ENCODE peak calls at places on chromosome 18, in ten cellular contexts. J is astrocyte, Y is neuronal stem cell, G is IMR-90, F is keratinocyte, L is fibroblast of lung, H is mesendoderm, B is endodermal cell, P is mesenchymal stem cell, I is GM23248. D is an unnamed sample. For H3K27me3, the result is how much of the 10 kb centered on the place peaks cover.

GRCh38 chr18:36706313-36706881 is 122.4 kb downstream of the TPGS2 start:
- DNase-seq in G (peak), J (peak), I (peak), L (no peak), H (no peak), B (no peak), F (no peak), P (no peak), Y (no peak), D (no peak)

GRCh38 chr18:39724652-39725051 is 2159.1 kb upstream of the CELF4 start:
- DNase-seq in I (peak), B (no peak), Y (no peak), H (no peak), L (peak), F (no peak), J (peak), P (no peak), G (peak), D (no peak)

GRCh38 chr18:49869354-49869753 is 56.0 kb upstream of the ACAA2 start:
- DNase-seq in L (no peak), J (no peak), I (no peak), P (no peak), B (peak), G (no peak), Y (no peak), H (no peak), F (no peak), D (no peak)

GRCh38 chr18:11578799-11579198 is 30.6 kb upstream of the SLC35G4 start:
- DNase-seq in L (no peak), Y (no peak), B (no peak), P (no peak), J (no peak), F (no peak), H (no peak), G (no peak), I (no peak), D (no peak)

GRCh38 chr18:32271649-32272324 is 81.9 kb downstream of the MEP1B start:
- DNase-seq in J (peak), F (no peak), L (peak), G (peak), I (peak), P (peak), H (peak), Y (no peak), B (peak), D (peak)

GRCh38 chr18:37330173-37330572 is 235.4 kb downstream of the CELF4 start:
- DNase-seq in H (no peak), I (no peak), Y (no peak), P (no peak), J (no peak), L (no peak), B (no peak), F (no peak), G (no peak), D (no peak)

GRCh38 chr18:38186491-38186890 is 620.9 kb upstream of the CELF4 start:
- DNase-seq in I (no peak), H (no peak), P (no peak), J (no peak), B (no peak), G (no peak), L (no peak), Y (no peak), F (no peak), D (no peak)

GRCh38 chr18:10041180-10041579 is 127.4 kb downstream of the VAPA start:
- DNase-seq in H (no peak), F (no peak), P (peak), I (no peak), L (peak), G (peak), B (peak), J (no peak), Y (no peak), D (no peak)

GRCh38 chr18:29849145-29849544 is 1193.4 kb downstream of the DSC3 start:
- DNase-seq in F (no peak), H (no peak), B (no peak), I (peak), J (peak), L (no peak), Y (no peak), G (no peak), P (peak), D (no peak)

GRCh38 chr18:28511421-28511821 is 334.5 kb upstream of the CDH2 start:
- DNase-seq in H (peak), L (no peak), Y (no peak), G (peak), F (peak), J (peak), P (peak), B (no peak), I (peak), D (no peak)

GRCh38 chr18:6728809-6729246 is 688 bp upstream of the ARHGAP28 start:
- DNase-seq in L (no peak), H (no peak), G (no peak), P (no peak), I (no peak), J (peak), B (no peak), Y (no peak), F (no peak), D (no peak)

GRCh38 chr18:33605250-33605649 is 27.2 kb downstream of the ASXL3 start:
- DNase-seq in B (no peak), L (no peak), F (no peak), H (no peak), P (no peak), J (no peak), Y (no peak), I (no peak), G (no peak), D (no peak)

GRCh38 chr18:75472906-75473305 is 45.4 kb upstream of the SMIM21 start:
- DNase-seq in H (no peak), Y (no peak), B (no peak), I (no peak), G (no peak), F (no peak), L (no peak), J (no peak), P (no peak), D (no peak)

GRCh38 chr18:37548679-37549289 is 16.8 kb downstream of the CELF4 start:
- DNase-seq in I (no peak), P (no peak), G (no peak), Y (no peak), H (no peak), J (no peak), F (no peak), L (no peak), B (no peak), D (no peak)

GRCh38 chr18:43661570-43661969 is 384.3 kb upstream of the SYT4 start:
- DNase-seq in I (peak), F (peak), G (peak), L (peak), H (peak), B (peak), Y (peak), J (peak), P (peak), D (peak)

GRCh38 chr18:621181-621580 is 24.4 kb downstream of the CLUL1 start:
- DNase-seq in P (peak), H (no peak), F (no peak), B (no peak), L (peak), G (peak), I (peak), Y (no peak), J (peak), D (no peak)

GRCh38 chr18:45081579-45082181 is 401.0 kb downstream of the SETBP1 start:
- DNase-seq in Y (no peak), B (no peak), G (no peak), H (peak), F (no peak), P (no peak), I (no peak), L (no peak), J (no peak), D (no peak)

GRCh38 chr18:33210575-33211189 is 229.8 kb downstream of the CCDC178 start:
- DNase-seq in B (peak), H (peak), Y (no peak), G (peak), I (peak), J (peak), L (peak), P (peak), F (no peak), D (peak)

GRCh38 chr18:49797995-49798394 is 15.3 kb downstream of the ACAA2 start:
- DNase-seq in G (no peak), Y (no peak), L (no peak), B (no peak), I (no peak), P (no peak), F (no peak), H (no peak), J (no peak), D (peak)

GRCh38 chr18:63480476-63480875 is 3.7 kb downstream of the SERPINB5 start:
- DNase-seq in G (no peak), H (no peak), J (no peak), L (no peak), Y (no peak), F (no peak), B (no peak), I (no peak), P (peak), D (no peak)

GRCh38 chr18:55794288-55795052 is 206.5 kb upstream of the TCF4 start:
- DNase-seq in H (no peak), P (peak), L (peak), F (no peak), B (no peak), G (peak), J (peak), I (peak), Y (no peak), D (no peak)

GRCh38 chr18:36769611-36770314 is 59.0 kb downstream of the TPGS2 start:
- DNase-seq in H (peak), Y (peak), L (no peak), P (no peak), I (peak), F (no peak), G (no peak), B (peak), J (no peak), D (no peak)

GRCh38 chr18:13262839-13263691 is 44.5 kb downstream of the LDLRAD4 start:
- DNase-seq in L (no peak), J (no peak), H (no peak), G (no peak), F (no peak), Y (no peak), B (no peak), I (no peak), P (no peak), D (no peak)

GRCh38 chr18:44729631-44730101 is 49.0 kb downstream of the SETBP1 start:
- DNase-seq in G (peak), J (peak), P (peak), B (peak), L (peak), F (no peak), H (peak), Y (no peak), I (peak), D (no peak)

GRCh38 chr18:74623047-74623816 is 25.6 kb downstream of the ZNF407 start:
- DNase-seq in Y (no peak), L (peak), P (peak), B (peak), J (no peak), G (peak), F (no peak), H (peak), I (peak), D (no peak)

GRCh38 chr18:26482567-26482966 is 65.8 kb downstream of the KCTD1 start:
- DNase-seq in B (peak), Y (no peak), F (no peak), J (no peak), P (no peak), I (no peak), L (no peak), H (peak), G (no peak), D (peak)

GRCh38 chr18:27959101-27959500 is 217.8 kb downstream of the CDH2 start:
- DNase-seq in I (no peak), Y (no peak), P (no peak), G (peak), H (no peak), F (no peak), L (peak), B (no peak), J (no peak), D (no peak)

GRCh38 chr18:65761636-65762310 is 11.0 kb downstream of the CDH7 start:
- DNase-seq in P (no peak), I (no peak), Y (no peak), J (no peak), L (no peak), G (no peak), H (no peak), B (no peak), F (no peak), D (no peak)

GRCh38 chr18:56314396-56314795 is 324.0 kb downstream of the TXNL1 start:
- DNase-seq in B (no peak), L (peak), I (peak), H (peak), G (peak), Y (no peak), F (no peak), P (no peak), J (no peak), D (no peak)

GRCh38 chr18:50780144-50780543 is 39.7 kb downstream of the MRO start:
- DNase-seq in J (no peak), H (no peak), L (no peak), P (no peak), F (no peak), B (no peak), Y (no peak), G (no peak), I (no peak), D (no peak)

GRCh38 chr18:28805491-28805890 is 628.6 kb upstream of the CDH2 start:
- DNase-seq in J (no peak), B (no peak), L (no peak), P (no peak), Y (no peak), G (no peak), I (no peak), F (no peak), H (no peak), D (no peak)

GRCh38 chr18:56043691-56044090 is 455.7 kb upstream of the TCF4 start:
- DNase-seq in B (peak), J (peak), Y (no peak), G (no peak), H (peak), I (no peak), F (no peak), L (no peak), P (no peak), D (no peak)

GRCh38 chr18:9135912-9136314 is 668 bp upstream of the ANKRD12 start:
- DNase-seq in L (no peak), P (peak), Y (no peak), F (no peak), B (peak), I (peak), H (peak), J (no peak), G (peak), D (peak)

GRCh38 chr18:34647251-34647650 is 62.8 kb upstream of the DTNA start:
- DNase-seq in B (peak), G (no peak), Y (no peak), L (no peak), J (no peak), H (peak), F (no peak), I (no peak), P (no peak), D (no peak)

DNA sequence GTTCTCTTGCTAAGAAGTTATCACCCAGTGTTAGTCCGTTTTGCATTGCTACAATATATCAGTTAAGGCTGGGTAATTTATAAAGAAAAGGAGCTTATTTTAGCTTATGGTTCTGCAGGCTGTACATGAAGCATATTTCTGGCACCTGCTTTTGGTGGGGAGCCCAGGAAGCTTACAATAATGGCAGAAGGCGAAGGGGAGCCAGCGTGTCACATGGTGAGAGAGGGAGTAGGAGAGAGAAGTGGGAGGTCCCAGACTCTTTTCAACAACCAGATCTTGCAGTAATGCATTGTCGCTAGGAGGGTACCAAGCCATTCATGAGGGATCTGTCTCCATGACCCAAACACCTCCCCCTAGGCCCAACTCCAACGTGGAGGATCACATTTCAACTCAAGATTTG is 688.8 kb upstream of the PIK3C3 start:
- DNase-seq in H (no peak), I (no peak), G (no peak), Y (no peak), F (no peak), J (no peak), L (no peak), P (no peak), B (no peak), D (no peak)
- H3K9ac ChIP-seq in H (no peak), I (no peak), G (no peak), Y (no peak), F (no peak), J (no peak), L (no peak), P (no peak), B (no peak), D (no peak)

GRCh38 chr18:1917141-1917540 is 654.2 kb downstream of the METTL4 start:
- DNase-seq in H (no peak), B (no peak), F (no peak), L (no peak), Y (no peak), I (no peak), G (no peak), P (no peak), J (no peak), D (no peak)
- H3K27me3 ChIP-seq in H (under half), B (under half), F (under half), L (under half), Y (under half), I (under half), G (under half), P (under half), J (under half), D (under half)

GRCh38 chr18:77112161-77112801 is 20.3 kb downstream of the MBP start:
- DNase-seq in G (no peak), J (no peak), Y (no peak), B (peak), P (no peak), I (no peak), F (no peak), H (peak), L (no peak), D (no peak)
- H3K4me3 ChIP-seq in G (no peak), J (no peak), Y (no peak), B (no peak), P (no peak), I (no peak), F (no peak), H (no peak), L (no peak), D (no peak)

GRCh38 chr18:23058746-23059440 is 76.4 kb upstream of the CABLES1 start:
- DNase-seq in J (no peak), H (no peak), G (peak), F (no peak), B (no peak), P (no peak), I (peak), Y (no peak), L (no peak), D (no peak)

GRCh38 chr18:23056315-23056714 is 79.0 kb upstream of the CABLES1 start:
- DNase-seq in B (no peak), F (no peak), G (no peak), I (no peak), Y (no peak), J (no peak), H (no peak), P (no peak), L (no peak), D (no peak)

GRCh38 chr18:23057096-23057495 is 78.2 kb upstream of the CABLES1 start:
- DNase-seq in L (no peak), I (no peak), B (no peak), G (no peak), J (no peak), Y (no peak), H (no peak), F (no peak), P (no peak), D (no peak)

GRCh38 chr18:23063502-23063901 is 71.8 kb upstream of the CABLES1 start:
- DNase-seq in I (no peak), B (no peak), H (no peak), Y (no peak), P (no peak), F (no peak), G (no peak), L (no peak), J (no peak), D (no peak)

GRCh38 chr18:23059541-23060465 is 75.5 kb upstream of the CABLES1 start:
- DNase-seq in H (peak), Y (no peak), P (no peak), I (peak), B (peak), J (no peak), G (peak), L (no peak), F (no peak), D (no peak)
- H3K9ac ChIP-seq in H (no peak), Y (no peak), P (no peak), I (no peak), B (no peak), J (no peak), G (no peak), L (no peak), F (no peak), D (no peak)

GRCh38 chr18:59272221-59272888 is 899 bp downstream of the RAX start:
- DNase-seq in B (peak), P (no peak), G (no peak), J (no peak), L (no peak), I (peak), H (no peak), Y (no peak), F (no peak), D (no peak)
- H3K27me3 ChIP-seq in B (half or more), P (half or more), G (half or more), J (half or more), L (half or more), I (half or more), H (half or more), Y (half or more), F (half or more), D (under half)

DNA sequence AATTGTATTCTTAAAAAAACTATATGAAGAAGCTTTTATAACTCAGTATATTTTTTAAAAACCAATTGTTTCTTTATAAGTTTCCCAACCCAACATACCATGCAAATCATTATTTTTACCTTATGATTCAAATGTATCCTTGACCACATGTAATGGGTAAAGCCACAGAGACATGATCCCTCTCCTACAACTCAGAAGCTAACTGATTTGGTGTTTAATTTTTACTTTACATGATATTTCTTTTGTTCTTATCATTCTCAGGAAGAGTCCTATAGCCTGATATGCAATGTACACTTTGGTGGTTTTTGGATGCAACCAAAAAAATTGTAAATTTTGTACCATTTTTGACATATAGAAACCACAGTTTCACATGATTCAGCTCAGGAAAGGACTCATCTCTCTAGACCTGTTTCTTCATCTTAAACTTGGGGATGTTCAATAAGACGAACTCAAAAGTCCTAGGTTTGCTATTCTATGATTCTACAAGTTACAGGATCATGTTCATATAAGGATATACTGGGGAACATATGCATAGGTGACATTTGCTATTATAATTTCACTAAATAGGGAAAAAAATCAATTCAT is 85.2 kb upstream of the RBBP8 start:
- DNase-seq in I (peak), P (no peak), G (no peak), J (no peak), B (no peak), H (no peak), Y (no peak), L (peak), F (no peak), D (no peak)
- H3K4me3 ChIP-seq in I (no peak), P (no peak), G (no peak), J (no peak), B (no peak), H (no peak), Y (no peak), L (no peak), F (no peak), D (no peak)

GRCh38 chr18:77052297-77052645 is 80.3 kb downstream of the MBP start:
- DNase-seq in B (no peak), F (no peak), J (no peak), P (no peak), I (no peak), G (no peak), L (no peak), Y (no peak), H (no peak), D (no peak)
- H3K9ac ChIP-seq in B (no peak), F (no peak), J (no peak), P (no peak), I (no peak), G (no peak), L (no peak), Y (no peak), H (no peak), D (no peak)

GRCh38 chr18:78980777-78981651 is 1.4 kb downstream of the SALL3 start:
- DNase-seq in J (no peak), F (no peak), B (peak), I (no peak), H (peak), P (no peak), G (no peak), L (no peak), Y (no peak), D (no peak)
- H3K27me3 ChIP-seq in J (half or more), F (half or more), B (under half), I (half or more), H (under half), P (half or more), G (half or more), L (under half), Y (half or more), D (under half)